ENCODE peak calls at places on chromosomes 2 and 18, in eight cellular contexts. B is prostate gland, Q is ovary, O is A549, K is body of pancreas, S is endothelial cell of umbilical vein, P is testis, J is NB4. V is an unnamed sample.
A peak's percentile ranks its signal among the peaks of the same experiment; 100 is the strongest.

GRCh38 chr2:221478106-221478863 is 93.8 kb downstream of the EPHA4 start:
- DNase-seq in P (no peak), O (no peak), Q (no peak), B (no peak), J (no peak), K (no peak), S (peak; percentile 32), V (no peak)

GRCh38 chr2:168315331-168316072 is 68.1 kb upstream of the STK39 start:
- DNase-seq in Q (no peak), P (no peak), J (no peak), O (no peak), K (no peak), S (no peak), B (no peak), V (no peak)

GRCh38 chr18:78818961-78819360 is 160.7 kb upstream of the SALL3 start:
- DNase-seq in P (no peak), S (no peak), O (no peak), B (no peak), K (no peak), J (no peak), Q (no peak), V (no peak)

GRCh38 chr2:96642564-96643350 is at the start of gene FER1L5:
- DNase-seq in B (peak; percentile 40), K (peak; percentile 32), S (no peak), Q (peak; percentile 61), P (peak; percentile 52), J (no peak), O (no peak), V (no peak)

GRCh38 chr2:144354953-144355352 is 165.0 kb downstream of the ZEB2 start:
- DNase-seq in B (no peak), K (no peak), J (no peak), Q (no peak), S (no peak), O (no peak), P (no peak), V (no peak)

GRCh38 chr2:135052997-135053474 is 944 bp downstream of the RAB3GAP1 start:
- DNase-seq in S (peak; percentile 9), K (peak; percentile 12), B (no peak), Q (no peak), J (no peak), P (peak; percentile 24), O (no peak), V (no peak)

GRCh38 chr2:147327636-147328035 is 517.2 kb upstream of the ACVR2A start:
- DNase-seq in Q (no peak), B (no peak), J (no peak), S (no peak), O (no peak), P (no peak), K (no peak), V (no peak)

GRCh38 chr2:123513351-123513750 is 511.7 kb upstream of the CNTNAP5 start:
- DNase-seq in P (no peak), Q (no peak), B (no peak), K (no peak), S (no peak), J (no peak), O (no peak), V (no peak)

GRCh38 chr18:45517181-45517741 is 98.0 kb upstream of the SLC14A2 start:
- DNase-seq in P (peak; percentile 75), O (no peak), S (no peak), Q (peak; percentile 60), B (no peak), K (peak; percentile 11), J (no peak), V (no peak)

GRCh38 chr2:37318401-37318800 is 6.2 kb downstream of the PRKD3 start:
- DNase-seq in K (no peak), J (peak; percentile 34), B (no peak), S (no peak), O (no peak), Q (no peak), P (no peak), V (no peak)

GRCh38 chr2:10864888-10865551 is 46.7 kb upstream of the KCNF1 start:
- DNase-seq in P (no peak), K (no peak), Q (no peak), B (no peak), S (no peak), J (no peak), O (no peak), V (no peak)

GRCh38 chr2:19575618-19576017 is 217.2 kb upstream of the OSR1 start:
- DNase-seq in S (no peak), B (no peak), K (no peak), P (no peak), Q (no peak), O (no peak), J (no peak), V (no peak)

GRCh38 chr2:23595021-23595420 is 210.0 kb downstream of the KLHL29 start:
- DNase-seq in P (no peak), Q (peak; percentile 11), J (no peak), S (no peak), K (no peak), O (no peak), B (no peak), V (no peak)

GRCh38 chr2:156982615-156983014 is 274.9 kb upstream of the GALNT5 start:
- DNase-seq in O (no peak), K (no peak), J (no peak), S (no peak), B (no peak), Q (no peak), P (no peak), V (no peak)

DNA sequence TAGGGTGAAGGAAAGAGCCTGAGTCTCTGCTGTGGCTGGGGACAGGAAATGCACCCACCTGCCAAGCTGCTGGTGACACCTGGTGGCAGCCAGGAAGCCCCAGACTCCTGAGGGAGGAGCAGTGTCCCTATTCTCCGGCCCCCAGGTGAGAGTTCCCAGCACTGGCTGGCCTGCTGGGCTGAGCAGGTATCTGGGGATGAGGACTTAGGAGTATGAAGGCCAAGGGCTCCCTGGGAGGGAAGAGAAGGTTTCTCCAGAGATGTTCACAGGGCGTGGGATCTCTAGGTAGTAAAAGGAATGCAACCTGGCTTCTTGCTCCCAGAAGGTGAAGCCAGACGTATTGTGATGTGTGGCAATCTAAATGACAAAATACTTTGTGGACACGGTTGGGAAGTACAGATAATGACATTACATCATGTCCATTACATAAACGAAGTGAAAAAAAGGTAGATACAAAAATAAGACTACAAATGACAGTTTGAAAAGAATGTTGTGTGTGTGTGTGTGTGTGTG is 75.8 kb upstream of the SLC1A4 start:
- DNase-seq in Q (no peak), K (peak; percentile 33), P (no peak), S (no peak), B (no peak), O (no peak), J (peak; percentile 31), V (no peak)
- TF ChIP-seq CTCF in Q (no peak), K (peak; percentile 26), P (no peak), S (no peak), B (no peak), O (peak; percentile 28), J (no peak), V (peak; percentile 42)

DNA sequence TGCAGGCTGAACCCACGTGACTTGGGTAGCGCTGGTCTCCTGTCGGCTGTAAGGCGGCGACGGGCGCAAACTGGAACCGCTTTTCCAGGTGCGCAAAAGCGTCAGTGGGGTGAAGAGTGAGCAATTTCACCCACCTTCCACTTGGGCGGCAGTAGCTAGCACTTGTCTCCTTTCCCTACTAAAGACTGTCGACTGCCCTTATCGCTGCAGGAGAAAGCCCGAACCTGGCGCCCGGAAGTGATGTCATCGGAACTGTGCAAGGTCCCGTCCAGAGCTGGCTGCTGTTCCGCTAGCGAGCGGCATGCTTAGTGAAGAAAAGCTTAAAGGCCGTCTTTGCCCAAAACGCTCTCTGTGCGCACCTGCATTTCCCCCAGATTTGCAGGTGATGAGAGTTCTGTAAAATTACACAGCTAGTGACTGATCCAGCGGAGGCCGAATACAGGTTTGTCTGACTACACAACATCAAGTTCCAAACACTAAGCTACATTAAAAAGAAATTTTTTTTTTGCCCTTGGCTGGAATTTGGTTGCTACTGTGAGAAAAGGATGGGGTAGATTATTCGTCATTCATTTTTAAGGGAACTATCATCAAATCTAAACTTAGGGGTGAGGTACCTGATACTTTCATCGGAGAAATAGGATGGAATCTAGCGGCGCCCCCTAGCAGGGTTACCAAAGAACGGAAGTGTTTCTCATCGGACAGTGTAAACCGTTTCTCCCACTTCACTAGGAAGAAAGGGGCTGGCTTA is at the start of gene OSGEPL1:
- DNase-seq in Q (peak; percentile 93), J (peak; percentile 96), P (peak; percentile 99), S (peak; percentile 93), K (peak; percentile 97), B (peak; percentile 91), O (peak; percentile 60), V (peak; percentile 96)
- TF ChIP-seq POLR2A in Q (no peak), J (peak; percentile 81), P (peak; percentile 18), S (peak; percentile 53), K (peak; percentile 61), B (peak; percentile 11), O (peak; percentile 88), V (peak; percentile 60)

GRCh38 chr2:202491514-202491913 is 115.4 kb downstream of the BMPR2 start:
- DNase-seq in J (no peak), O (no peak), S (no peak), B (no peak), P (no peak), K (no peak), Q (no peak), V (no peak)
- TF ChIP-seq CTCF in J (no peak), O (no peak), S (no peak), B (no peak), P (no peak), K (no peak), Q (no peak), V (no peak)

DNA sequence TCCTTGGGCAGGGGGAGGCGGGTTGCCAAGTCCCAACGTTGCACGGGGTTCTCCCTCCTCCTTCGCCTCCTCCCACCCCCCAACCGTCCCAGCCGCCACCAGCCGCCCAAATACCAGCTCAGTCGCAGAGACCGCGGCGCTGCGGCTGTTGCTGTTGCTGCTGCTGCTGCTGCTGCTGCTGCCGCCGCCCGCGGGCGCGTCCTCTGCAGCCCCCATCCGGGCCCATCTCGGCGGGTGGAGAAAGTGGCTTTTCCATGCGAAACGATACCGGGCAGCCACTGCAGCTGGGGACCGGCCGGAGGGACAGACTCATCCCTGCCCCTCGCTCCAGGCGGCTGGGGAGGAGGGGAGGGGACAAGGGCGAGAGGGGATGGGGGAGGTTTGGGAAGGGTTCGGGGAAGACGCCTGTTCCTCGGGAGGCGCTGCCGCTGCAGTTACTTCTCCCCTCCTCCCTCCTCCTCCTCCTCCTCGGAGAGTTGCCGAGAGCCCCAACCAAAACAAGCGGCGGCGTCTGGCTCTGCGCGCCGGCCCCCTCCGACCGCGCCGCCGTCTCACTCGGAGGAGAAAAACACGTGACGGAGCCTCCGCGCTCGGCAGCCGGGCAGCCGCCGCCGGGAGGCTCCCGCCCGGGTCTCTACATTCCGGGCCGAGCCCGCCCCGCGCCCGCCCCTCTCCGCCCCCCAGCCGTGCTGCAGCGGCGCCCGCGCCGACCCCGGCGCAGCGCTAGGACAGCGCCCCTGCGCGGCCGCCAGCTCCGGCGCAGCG is at the start of gene IRS1:
- DNase-seq in O (no peak), K (peak; percentile 80), B (peak; percentile 70), Q (peak; percentile 91), J (peak; percentile 90), S (peak; percentile 12), P (peak; percentile 67), V (peak; percentile 76)
- TF ChIP-seq POLR2A in O (peak; percentile 54), K (peak; percentile 71), B (peak; percentile 46), Q (no peak), J (peak; percentile 21), S (no peak), P (no peak), V (peak; percentile 70)

GRCh38 chr2:47569658-47570398 is 166.9 kb downstream of the MSH2 start:
- DNase-seq in P (no peak), S (no peak), J (no peak), Q (no peak), O (no peak), K (peak; percentile 17), B (no peak), V (no peak)
- TF ChIP-seq CTCF in P (no peak), S (no peak), J (no peak), Q (no peak), O (no peak), K (no peak), B (no peak), V (no peak)

V was measured in right lobe of liver.